ENCODE peak calls at places on chromosomes 4 and X, in seven cellular contexts. L is stimulated activated CD8-positive, alpha-beta memory T cell treated with anti-CD3 and anti-CD28 coated beads, Interleukin-4, amount 100 ng/mL, for 4 hours; B is stimulated activated CD4-positive, alpha-beta T cell treated with anti-CD3 and anti-CD28 coated beads, Interleukin-15, amount 100 ng/mL, for 1 hour; S is lower leg skin; A is NCI-H1105; J is C1 segment of cervical spinal cord; I is T-helper 2 cell. T is an unnamed sample.

GRCh38 chrX:75301060-75301459 is 27.2 kb downstream of the UPRT start:
- DNase-seq in I (no peak), J (no peak), A (no peak), L (no peak), B (no peak), S (no peak), T (no peak)

GRCh38 chr4:3607690-3608514 is 75.7 kb upstream of the LRPAP1 start:
- DNase-seq in I (no peak), A (peak), S (no peak), J (no peak), B (no peak), L (no peak), T (no peak)

GRCh38 chr4:138909605-138910004 is 106.0 kb upstream of the NOCT start:
- DNase-seq in B (no peak), A (no peak), S (no peak), I (no peak), J (no peak), L (no peak), T (no peak)

GRCh38 chr4:123390846-123391456 is 5.6 kb upstream of the SPRY1 start:
- DNase-seq in A (peak), L (no peak), J (no peak), S (no peak), I (peak), B (no peak), T (no peak)

GRCh38 chr4:135177323-135177722 is 975.7 kb upstream of the PABPC4L start:
- DNase-seq in B (no peak), S (no peak), I (no peak), J (no peak), A (no peak), L (no peak), T (no peak)

GRCh38 chr4:116018831-116019230 is 905.4 kb upstream of the NDST4 start:
- DNase-seq in I (no peak), A (no peak), L (no peak), S (no peak), B (no peak), J (no peak), T (no peak)

GRCh38 chrX:139974496-139974895 is 9.2 kb upstream of the CXorf66 start:
- DNase-seq in I (no peak), A (no peak), B (no peak), S (no peak), J (no peak), L (no peak), T (no peak)

GRCh38 chr4:94484818-94485217 is 33.1 kb downstream of the PDLIM5 start:
- DNase-seq in J (no peak), I (no peak), B (no peak), A (no peak), L (no peak), S (no peak), T (no peak)

GRCh38 chr4:48698029-48698901 is 81.8 kb downstream of the FRYL start:
- DNase-seq in B (no peak), S (peak), J (no peak), I (peak), L (no peak), A (no peak), T (no peak)

GRCh38 chr4:68599150-68599549 is 23.0 kb upstream of the UGT2B17 start:
- DNase-seq in I (no peak), A (no peak), J (no peak), S (no peak), L (no peak), B (no peak), T (no peak)

GRCh38 chrX:48721916-48722315 is 25.4 kb downstream of the SUV39H1 start:
- DNase-seq in L (no peak), J (no peak), S (no peak), B (no peak), A (no peak), I (no peak), T (no peak)

T was measured in T-helper 22 cell.